ENCODE peak calls at places on chromosomes 2 and 18, in seven cellular contexts. C is MM.1S, L is HFF-Myc, G is left ventricle myocardium inferior, F is adrenal gland, Q is MCF 10A, V is upper lobe of right lung. P is an unnamed sample.

GRCh38 chr2:113818382-113818951 is 62.0 kb upstream of the SLC35F5 start:
- DNase-seq in V (no peak), G (peak), F (peak), L (peak), C (no peak), Q (peak), P (no peak)

GRCh38 chr18:24633121-24633520 is 172.7 kb downstream of the HRH4 start:
- DNase-seq in C (no peak), G (no peak), Q (no peak), L (no peak), F (no peak), V (no peak), P (no peak)

GRCh38 chr2:128377071-128377910 is 58.6 kb upstream of the HS6ST1 start:
- DNase-seq in G (no peak), Q (no peak), F (peak), L (no peak), V (peak), C (no peak), P (no peak)

GRCh38 chr2:146984014-146984413 is 860.8 kb upstream of the ACVR2A start:
- DNase-seq in C (no peak), L (no peak), V (no peak), Q (no peak), F (no peak), G (no peak), P (no peak)

GRCh38 chr18:51278045-51278649 is 80.7 kb upstream of the MEX3C start:
- DNase-seq in C (peak), G (no peak), L (peak), V (no peak), Q (peak), F (peak), P (no peak)

GRCh38 chr2:133063792-133064191 is 393.8 kb upstream of the LYPD1 start:
- DNase-seq in L (no peak), C (peak), F (no peak), V (no peak), Q (peak), G (no peak), P (no peak)

GRCh38 chr2:85259101-85259590 is 68.6 kb downstream of the TGOLN2 start:
- DNase-seq in F (no peak), G (no peak), C (no peak), L (no peak), V (no peak), Q (no peak), P (no peak)

GRCh38 chr2:149394864-149395263 is 64.5 kb downstream of the LYPD6 start:
- DNase-seq in Q (no peak), F (no peak), L (no peak), C (no peak), G (no peak), V (no peak), P (no peak)

GRCh38 chr2:201950606-201951005 is 83.0 kb upstream of the FZD7 start:
- DNase-seq in V (no peak), L (no peak), F (no peak), C (no peak), Q (peak), G (no peak), P (no peak)

GRCh38 chr2:72142743-72143440 is 4.8 kb downstream of the CYP26B1 start:
- DNase-seq in L (no peak), G (peak), V (peak), Q (no peak), F (peak), C (no peak), P (no peak)

GRCh38 chr2:80501874-80502624 is 197.5 kb upstream of the LRRTM1 start:
- DNase-seq in F (no peak), V (no peak), Q (no peak), C (no peak), G (no peak), L (no peak), P (no peak)

GRCh38 chr2:80496770-80497169 is 192.2 kb upstream of the LRRTM1 start:
- DNase-seq in F (no peak), C (no peak), G (no peak), L (peak), V (no peak), Q (peak), P (no peak)

GRCh38 chr2:80499095-80499494 is 194.5 kb upstream of the LRRTM1 start:
- DNase-seq in Q (peak), C (peak), G (no peak), V (no peak), L (peak), F (no peak), P (no peak)
- TF ChIP-seq CTCF in Q (peak), C (peak), G (peak), V (peak), L (peak), F (peak), P (peak)

DNA sequence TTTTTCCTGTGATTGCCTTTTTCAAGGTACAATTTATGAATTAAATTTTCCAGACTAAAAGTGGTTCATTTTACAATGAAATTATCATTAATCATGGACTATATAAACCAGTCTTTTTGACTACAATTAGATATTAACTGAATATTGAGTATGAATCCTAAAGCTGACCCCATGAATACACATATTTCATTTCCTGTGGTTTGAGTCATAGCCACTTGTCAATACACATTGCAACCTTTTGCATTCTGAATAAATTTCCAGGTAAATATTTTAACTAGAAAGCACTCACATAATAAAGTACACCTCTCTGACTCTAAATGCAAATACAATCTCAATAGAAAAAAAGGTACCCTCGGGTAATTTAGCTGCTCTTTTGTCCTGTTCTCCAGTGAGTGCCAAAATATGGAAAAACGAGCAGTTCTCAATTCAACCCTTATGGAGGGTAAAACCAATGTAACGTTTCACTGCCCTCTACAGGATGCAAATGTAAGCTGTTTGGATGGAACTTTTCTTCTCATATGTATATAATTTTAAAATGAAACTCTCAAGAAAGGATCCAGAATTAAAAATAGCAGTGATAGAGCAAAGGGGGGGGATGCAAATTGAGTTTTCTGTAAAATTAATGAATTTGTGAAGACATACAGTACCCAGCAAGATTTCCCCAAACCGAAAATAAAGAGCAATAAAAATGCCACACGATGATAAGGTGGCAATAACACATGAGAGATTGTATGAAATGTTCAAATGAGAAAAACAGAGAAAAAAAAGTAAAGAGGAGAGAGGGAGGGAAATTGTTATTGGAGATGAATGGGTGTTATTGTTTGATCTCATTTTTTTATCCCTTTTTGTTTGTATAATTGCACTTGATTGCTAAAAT is 1795.7 kb upstream of the PIK3C3 start:
- DNase-seq in C (peak), Q (peak), F (no peak), G (no peak), L (peak), V (no peak), P (no peak)
- TF ChIP-seq CTCF in C (peak), Q (peak), F (peak), G (peak), L (peak), V (peak), P (no peak)

GRCh38 chr2:175398848-175399247 is 217.3 kb upstream of the ATP5MC3 start:
- DNase-seq in F (no peak), G (no peak), Q (no peak), V (no peak), C (no peak), L (no peak), P (no peak)
- TF ChIP-seq CTCF in F (no peak), G (no peak), Q (no peak), V (no peak), C (no peak), L (no peak), P (no peak)

DNA sequence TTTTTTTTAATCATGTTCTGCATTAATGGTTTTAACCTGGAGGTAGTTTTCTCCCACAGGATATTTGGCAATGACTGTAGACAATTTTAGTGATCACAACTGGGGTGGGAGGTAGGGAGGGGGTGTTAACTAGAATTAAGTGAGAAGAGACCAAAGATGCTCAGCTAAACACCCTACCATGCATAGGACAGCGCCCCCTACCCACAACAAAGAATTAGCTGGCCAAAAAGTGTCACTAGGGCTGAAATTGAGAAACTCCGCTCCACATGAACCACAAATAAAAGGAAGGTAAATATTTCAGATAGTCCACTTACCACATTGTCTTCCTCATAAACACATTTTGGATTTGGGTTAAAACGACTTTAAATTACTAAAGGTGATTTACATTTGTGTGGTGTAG is 942.6 kb downstream of the SUCLG1 start:
- DNase-seq in Q (no peak), V (no peak), G (no peak), C (no peak), F (no peak), L (no peak), P (no peak)
- TF ChIP-seq CTCF in Q (no peak), V (no peak), G (no peak), C (no peak), F (no peak), L (no peak), P (no peak)

DNA sequence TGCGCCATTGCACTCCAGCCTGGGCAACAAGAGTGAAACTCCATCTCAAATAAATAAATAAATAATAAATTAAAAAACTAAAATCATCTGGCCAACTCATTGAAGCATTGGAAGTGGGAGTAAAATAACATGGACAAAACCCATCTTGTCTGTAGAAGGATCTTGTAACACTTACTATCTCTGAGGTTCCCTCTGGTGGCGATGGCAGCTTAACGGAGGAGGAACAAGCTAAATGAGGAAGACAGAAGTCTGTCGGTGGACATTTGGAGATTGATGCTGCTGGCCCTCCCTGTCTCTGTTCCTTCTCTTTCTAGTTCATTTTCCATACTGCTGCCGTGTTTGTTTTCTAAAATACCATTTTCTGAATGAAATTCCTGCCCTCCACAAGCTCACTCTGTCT is 43.4 kb downstream of the ZCCHC2 start:
- DNase-seq in C (no peak), G (no peak), F (peak), L (no peak), Q (peak), V (no peak), P (no peak)
- TF ChIP-seq CTCF in C (no peak), G (peak), F (peak), L (peak), Q (peak), V (peak), P (peak)

DNA sequence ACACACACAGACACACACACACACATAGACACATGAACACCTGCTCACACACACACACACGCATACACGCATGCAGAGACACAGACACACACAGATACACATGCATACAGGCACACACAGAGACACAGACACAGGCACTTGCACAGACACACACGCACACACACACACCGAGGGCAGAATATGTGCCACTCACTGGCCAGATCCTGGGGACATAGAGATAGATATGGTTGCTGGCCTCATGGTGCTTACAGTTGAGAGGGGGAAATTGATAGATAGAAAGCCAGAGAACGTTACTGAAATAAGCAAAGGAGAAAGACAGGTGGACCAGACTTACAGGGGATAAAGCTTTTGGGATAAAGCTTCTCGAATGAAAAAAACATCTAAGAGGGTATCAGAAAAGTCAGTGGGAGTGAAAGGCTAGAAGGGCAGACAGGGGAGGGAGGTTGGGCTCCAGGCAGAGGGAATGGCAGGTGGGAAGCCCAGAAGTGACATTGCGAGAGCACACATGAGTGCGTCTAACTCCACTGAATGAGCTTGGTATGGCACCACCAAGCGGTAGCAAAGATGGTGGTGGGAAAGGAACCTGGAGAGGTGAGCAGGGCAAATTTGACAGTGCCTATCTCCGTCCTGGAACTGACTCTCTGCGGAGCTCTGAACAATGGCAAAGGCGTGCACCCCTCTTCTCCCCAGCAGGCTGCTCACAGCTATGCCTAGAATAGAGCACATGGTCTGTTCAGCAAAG is 390.1 kb upstream of the TRIB2 start:
- DNase-seq in V (no peak), L (no peak), C (no peak), Q (no peak), F (no peak), G (no peak), P (peak)
- TF ChIP-seq CTCF in V (peak), L (no peak), C (no peak), Q (no peak), F (no peak), G (peak), P (peak)

DNA sequence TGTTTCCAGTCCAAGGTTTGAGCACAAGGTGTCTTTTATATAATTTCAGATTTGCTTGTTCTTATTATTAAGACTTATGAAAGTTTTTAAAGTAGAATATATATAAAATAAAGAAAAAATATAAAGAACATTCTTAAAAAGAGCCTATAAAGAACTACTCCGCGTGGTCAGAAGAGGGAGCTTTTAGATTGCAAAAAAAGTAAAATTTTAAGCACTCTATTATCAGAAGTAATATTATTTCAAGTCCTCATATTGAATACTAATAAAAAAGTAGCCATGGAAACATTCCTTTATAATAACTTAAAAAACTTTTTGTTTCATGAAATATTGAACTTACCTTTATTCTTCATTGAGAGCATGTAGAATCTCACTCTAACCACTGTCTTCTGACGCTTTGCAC is 51.4 kb downstream of the LINC00305 start:
- DNase-seq in F (no peak), Q (no peak), V (no peak), L (no peak), C (no peak), G (no peak), P (no peak)
- TF ChIP-seq CTCF in F (no peak), Q (peak), V (peak), L (no peak), C (no peak), G (peak), P (no peak)

GRCh38 chr2:156457523-156458228 is 21.5 kb downstream of the GPD2 start:
- DNase-seq in C (no peak), L (no peak), F (no peak), Q (no peak), V (no peak), G (no peak), P (no peak)
- TF ChIP-seq CTCF in C (no peak), L (no peak), F (no peak), Q (no peak), V (no peak), G (peak), P (no peak)